ENCODE peak calls at places on chromosome 11, in five cellular contexts. S is Right ventricle myocardium superior, P is NCI-H1105 treated with DMSO at 0.1 percent for 48 hours, U is COR-L47, E is prostate gland. H is an unnamed sample.
A peak's percentile ranks its signal among the peaks of the same experiment; 100 is the strongest.

GRCh38 chr11:131656179-131656838 is 285.9 kb downstream of the NTM start:
- DNase-seq in S (no peak), P (no peak), U (no peak), E (no peak), H (no peak)

GRCh38 chr11:86134580-86135318 is 65.9 kb upstream of the PICALM start:
- DNase-seq in S (no peak), P (no peak), U (no peak), E (no peak), H (no peak)

GRCh38 chr11:63277345-63277943 is 34.0 kb upstream of the SLC22A25 start:
- DNase-seq in S (no peak), P (no peak), U (no peak), E (no peak), H (no peak)

GRCh38 chr11:12897390-12897789 is 111.7 kb upstream of the RASSF10 start:
- DNase-seq in S (no peak), P (no peak), U (no peak), E (no peak), H (no peak)

GRCh38 chr11:19345848-19346681 is 105.3 kb upstream of the E2F8 start:
- DNase-seq in S (peak; percentile 44), P (peak; percentile 74), U (peak; percentile 14), E (no peak), H (no peak)

GRCh38 chr11:127651175-127651887 is 650.8 kb upstream of the KIRREL3 start:
- DNase-seq in S (no peak), P (no peak), U (no peak), E (no peak), H (peak; percentile 30)

GRCh38 chr11:117734596-117734995 is 62.4 kb downstream of the DSCAML1 start:
- DNase-seq in S (no peak), P (no peak), U (peak; percentile 46), E (no peak), H (no peak)

GRCh38 chr11:86262387-86262786 is 17.8 kb downstream of the EED start:
- DNase-seq in S (no peak), P (no peak), U (no peak), E (no peak), H (no peak)

GRCh38 chr11:2401436-2401984 is 960 bp downstream of the TSSC4 start:
- DNase-seq in S (no peak), P (no peak), U (no peak), E (no peak), H (no peak)

GRCh38 chr11:120413480-120413879 is 77.3 kb downstream of the ARHGEF12 start:
- DNase-seq in S (no peak), P (no peak), U (no peak), E (no peak), H (peak; percentile 84)

GRCh38 chr11:4025248-4025956 is 69.2 kb upstream of the RRM1 start:
- DNase-seq in S (no peak), P (peak; percentile 60), U (peak; percentile 25), E (no peak), H (no peak)

GRCh38 chr11:75667268-75667830 is 1.5 kb downstream of the MAP6 start:
- DNase-seq in S (peak; percentile 53), P (peak; percentile 54), U (peak; percentile 65), E (peak; percentile 20), H (peak; percentile 11)

GRCh38 chr11:42974510-42974909 is 337.3 kb upstream of the API5 start:
- DNase-seq in S (no peak), P (no peak), U (no peak), E (no peak), H (no peak)

GRCh38 chr11:3166268-3167142 is 1.4 kb upstream of the OSBPL5 start:
- DNase-seq in S (no peak), P (peak; percentile 67), U (peak; percentile 45), E (no peak), H (no peak)

GRCh38 chr11:4926607-4927006 is 2.5 kb upstream of the OR51G1 start:
- DNase-seq in S (no peak), P (no peak), U (no peak), E (no peak), H (peak; percentile 10)

GRCh38 chr11:69541501-69542313 is 60.2 kb downstream of the LINC01488 start:
- DNase-seq in S (no peak), P (no peak), U (no peak), E (no peak), H (no peak)

GRCh38 chr11:96196074-96196787 is 146.8 kb downstream of the MAML2 start:
- DNase-seq in S (no peak), P (no peak), U (no peak), E (no peak), H (no peak)

GRCh38 chr11:2268911-2269600 is 1.3 kb downstream of the ASCL2 start:
- DNase-seq in S (peak; percentile 71), P (peak; percentile 54), U (peak; percentile 65), E (peak; percentile 72), H (peak; percentile 41)

GRCh38 chr11:70746351-70746750 is 348.0 kb downstream of the CTTN start:
- DNase-seq in S (no peak), P (no peak), U (no peak), E (no peak), H (no peak)

GRCh38 chr11:854601-855342 is 12.1 kb downstream of the TSPAN4 start:
- DNase-seq in S (no peak), P (no peak), U (no peak), E (no peak), H (no peak)

GRCh38 chr11:75563978-75564552 is 2.0 kb downstream of the SERPINH1 start:
- DNase-seq in S (peak; percentile 75), P (no peak), U (no peak), E (no peak), H (peak; percentile 66)

GRCh38 chr11:1926156-1927031 is 6.9 kb downstream of the TNNT3 start:
- DNase-seq in S (no peak), P (no peak), U (no peak), E (no peak), H (no peak)

GRCh38 chr11:61667684-61668320 is 12.4 kb upstream of the DAGLA start:
- DNase-seq in S (no peak), P (no peak), U (no peak), E (no peak), H (no peak)

GRCh38 chr11:113248702-113249490 is 65.5 kb upstream of the TTC12 start:
- DNase-seq in S (no peak), P (no peak), U (no peak), E (no peak), H (no peak)

GRCh38 chr11:83863272-83863671 is 577.1 kb upstream of the CCDC90B start:
- DNase-seq in S (no peak), P (no peak), U (no peak), E (no peak), H (no peak)

GRCh38 chr11:120168960-120169681 is 31.2 kb upstream of the TRIM29 start:
- DNase-seq in S (peak; percentile 77), P (peak; percentile 74), U (peak; percentile 46), E (peak; percentile 72), H (peak; percentile 40)

GRCh38 chr11:130340671-130341319 is 26.1 kb upstream of the ZBTB44 start:
- DNase-seq in S (no peak), P (no peak), U (no peak), E (no peak), H (no peak)

GRCh38 chr11:26442131-26442530 is 110.2 kb downstream of the ANO3 start:
- DNase-seq in S (no peak), P (no peak), U (no peak), E (no peak), H (peak; percentile 1)

GRCh38 chr11:72684236-72684912 is 10.2 kb upstream of the PDE2A start:
- DNase-seq in S (peak; percentile 88), P (peak; percentile 12), U (no peak), E (peak; percentile 25), H (no peak)

GRCh38 chr11:111836766-111837165 is 34.6 kb downstream of the ALG9 start:
- DNase-seq in S (no peak), P (no peak), U (no peak), E (no peak), H (no peak)

GRCh38 chr11:69899957-69900821 is 81.0 kb upstream of the FGF3 start:
- DNase-seq in S (peak; percentile 44), P (no peak), U (no peak), E (no peak), H (no peak)

GRCh38 chr11:118806400-118806799 is 15.4 kb upstream of the DDX6 start:
- DNase-seq in S (no peak), P (no peak), U (no peak), E (no peak), H (no peak)

GRCh38 chr11:33474866-33475265 is 217.7 kb downstream of the HIPK3 start:
- DNase-seq in S (no peak), P (no peak), U (no peak), E (no peak), H (no peak)

GRCh38 chr11:127844843-127845242 is 742.5 kb downstream of the ETS1 start:
- DNase-seq in S (no peak), P (peak; percentile 5), U (no peak), E (no peak), H (no peak)

GRCh38 chr11:12066799-12067508 is 43.4 kb upstream of the MICAL2 start:
- DNase-seq in S (peak; percentile 54), P (no peak), U (no peak), E (peak; percentile 71), H (no peak)

GRCh38 chr11:130369141-130369691 is 54.5 kb upstream of the ZBTB44 start:
- DNase-seq in S (no peak), P (no peak), U (no peak), E (no peak), H (no peak)

GRCh38 chr11:132278801-132279574 is 908.6 kb downstream of the NTM start:
- DNase-seq in S (no peak), P (peak; percentile 58), U (peak; percentile 27), E (no peak), H (no peak)

GRCh38 chr11:112588252-112588668 is 327.6 kb upstream of the PLET1 start:
- DNase-seq in S (peak; percentile 72), P (peak; percentile 89), U (peak; percentile 87), E (peak; percentile 63), H (peak; percentile 40)

GRCh38 chr11:10505278-10506012 is 35.5 kb downstream of the RNF141 start:
- DNase-seq in S (no peak), P (no peak), U (no peak), E (no peak), H (no peak)

H was measured in foreskin keratinocyte.